ENCODE peak calls at places on chromosomes 7 and 10, in six cellular contexts. L is BJ; D is CD8-positive, alpha-beta T cell; U is OCI-LY7; V is K562; O is mucosa of descending colon. N is an unnamed sample.

GRCh38 chr10:124174673-124175645 is 81.6 kb upstream of the CHST15 start:
- DNase-seq in U (no peak), D (no peak), L (peak), O (no peak), V (no peak), N (no peak)

GRCh38 chr7:831596-832291 is 532 bp upstream of the SUN1 start:
- DNase-seq in U (no peak), L (peak), V (peak), O (no peak), D (no peak), N (no peak)

GRCh38 chr7:122166260-122166659 is 22.2 kb upstream of the AASS start:
- DNase-seq in L (no peak), V (no peak), D (no peak), U (no peak), O (no peak), N (no peak)

GRCh38 chr10:35934637-35934995 is 292.5 kb upstream of the FZD8 start:
- DNase-seq in L (no peak), D (no peak), V (no peak), U (no peak), O (no peak), N (no peak)

GRCh38 chr7:38186593-38187314 is 8.7 kb downstream of the STARD3NL start:
- DNase-seq in O (no peak), V (no peak), L (no peak), D (no peak), U (no peak), N (no peak)

GRCh38 chr10:91190388-91190870 is 30.0 kb upstream of the PCGF5 start:
- DNase-seq in V (no peak), U (no peak), D (no peak), O (no peak), L (peak), N (no peak)

GRCh38 chr7:20754001-20754400 is 32.7 kb downstream of the SP8 start:
- DNase-seq in U (no peak), D (no peak), L (no peak), O (no peak), V (no peak), N (no peak)

GRCh38 chr7:69504733-69505132 is 93.5 kb upstream of the AUTS2 start:
- DNase-seq in L (no peak), D (no peak), U (no peak), V (no peak), O (no peak), N (no peak)

GRCh38 chr7:155490697-155491628 is 33.0 kb downstream of the EN2 start:
- DNase-seq in L (no peak), D (no peak), V (no peak), U (no peak), O (peak), N (no peak)

GRCh38 chr10:16856567-16856966 is 39.3 kb upstream of the RSU1 start:
- DNase-seq in U (no peak), O (no peak), L (no peak), V (no peak), D (no peak), N (peak)

GRCh38 chr7:120591-120991 is 71.8 kb upstream of the FAM20C start:
- DNase-seq in U (no peak), D (no peak), V (no peak), L (no peak), O (no peak), N (no peak)

GRCh38 chr10:125120046-125120710 is 40.2 kb downstream of the CTBP2 start:
- DNase-seq in U (no peak), V (no peak), O (peak), D (no peak), L (no peak), N (no peak)

GRCh38 chr10:97736403-97736901 is 476 bp upstream of the ZFYVE27 start:
- DNase-seq in V (no peak), O (no peak), L (no peak), U (no peak), D (no peak), N (no peak)

GRCh38 chr7:142323706-142324105 is 65.8 kb upstream of the PRSS58 start:
- DNase-seq in D (no peak), L (no peak), O (peak), V (peak), U (peak), N (peak)

GRCh38 chr7:1611708-1612241 is 41.9 kb upstream of the PSMG3 start:
- DNase-seq in U (no peak), L (peak), O (no peak), D (no peak), V (no peak), N (peak)

GRCh38 chr10:4652111-4653010 is 173.6 kb upstream of the AKR1E2 start:
- DNase-seq in U (no peak), L (no peak), D (no peak), O (no peak), V (no peak), N (no peak)

GRCh38 chr7:69871213-69871885 is 273.1 kb downstream of the AUTS2 start:
- DNase-seq in V (no peak), O (no peak), U (no peak), D (no peak), L (peak), N (no peak)

GRCh38 chr7:2956526-2957368 is 86.9 kb downstream of the CARD11 start:
- DNase-seq in L (no peak), O (no peak), U (no peak), V (peak), D (no peak), N (no peak)

GRCh38 chr7:128103498-128104108 is 72.4 kb upstream of the LRRC4 start:
- DNase-seq in L (no peak), U (peak), D (no peak), O (peak), V (no peak), N (no peak)

GRCh38 chr7:111987115-111987826 is 218.9 kb downstream of the DOCK4 start:
- DNase-seq in U (peak), O (no peak), L (no peak), V (no peak), D (no peak), N (no peak)

GRCh38 chr10:28254290-28254985 is 48.4 kb downstream of the MPP7 start:
- DNase-seq in U (no peak), O (peak), D (no peak), V (no peak), L (no peak), N (no peak)

GRCh38 chr7:2379821-2380450 is 23.5 kb upstream of the CHST12 start:
- DNase-seq in D (no peak), O (no peak), U (no peak), V (no peak), L (no peak), N (no peak)

GRCh38 chr7:54699715-54700114 is 59.3 kb downstream of the SEC61G start:
- DNase-seq in D (no peak), L (no peak), O (no peak), V (no peak), U (no peak), N (no peak)

GRCh38 chr10:5945203-5945534 is 32.2 kb downstream of the IL15RA start:
- DNase-seq in O (no peak), D (no peak), V (no peak), L (no peak), U (no peak), N (no peak)
- H3K4me3 ChIP-seq in O (no peak), D (no peak), V (no peak), L (peak), U (no peak), N (no peak)

GRCh38 chr7:27920281-27920946 is 180.5 kb downstream of the TAX1BP1 start:
- DNase-seq in L (no peak), D (no peak), U (peak), V (no peak), O (no peak), N (no peak)

GRCh38 chr7:27918503-27918902 is 178.5 kb downstream of the TAX1BP1 start:
- DNase-seq in D (no peak), L (no peak), V (no peak), O (no peak), U (no peak), N (no peak)

GRCh38 chr7:27916372-27916771 is 176.4 kb downstream of the TAX1BP1 start:
- DNase-seq in V (no peak), O (no peak), U (no peak), L (no peak), D (no peak), N (no peak)

GRCh38 chr7:27917119-27917518 is 177.2 kb downstream of the TAX1BP1 start:
- DNase-seq in L (no peak), D (no peak), U (no peak), O (no peak), V (no peak), N (no peak)

DNA sequence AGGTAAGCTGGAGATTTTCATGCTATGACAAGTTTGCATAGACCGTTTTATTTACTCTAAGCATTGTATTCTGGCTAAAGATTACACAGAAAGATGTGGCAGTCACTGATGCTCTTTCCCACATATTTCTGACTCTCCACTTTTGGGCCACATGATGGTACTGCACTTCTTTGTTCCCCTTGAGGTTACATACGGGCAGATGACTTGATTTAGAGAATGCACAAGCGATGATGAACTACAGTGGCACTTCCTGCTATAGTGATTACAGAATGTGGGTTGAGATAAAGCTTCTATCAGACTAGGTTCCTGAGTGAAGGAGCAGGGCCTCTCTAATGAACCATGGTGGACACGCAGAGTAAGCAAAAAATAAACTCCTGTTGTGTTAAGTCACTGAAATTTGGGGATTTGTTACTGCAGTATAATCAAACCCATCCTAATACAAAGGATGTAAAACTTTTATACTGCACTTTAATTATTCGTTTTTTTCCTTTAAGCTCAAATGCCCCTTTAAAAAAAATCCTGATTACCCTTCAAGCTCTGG is 177.9 kb downstream of the TAX1BP1 start:
- DNase-seq in O (no peak), D (no peak), L (no peak), V (no peak), U (peak), N (no peak)
- TF ChIP-seq CTCF in O (no peak), D (no peak), L (no peak), V (no peak), U (peak), N (no peak)

GRCh38 chr10:86959737-86960002 is 1.3 kb downstream of the SNCG start:
- DNase-seq in O (no peak), V (no peak), L (no peak), U (no peak), D (no peak), N (no peak)

GRCh38 chr10:86960003-86960862 is 1.8 kb downstream of the SNCG start:
- DNase-seq in U (peak), D (no peak), L (no peak), V (peak), O (peak), N (peak)

GRCh38 chr10:86958109-86958830 is at the start of gene SNCG:
- DNase-seq in D (no peak), V (peak), O (no peak), U (no peak), L (no peak), N (peak)

GRCh38 chr10:86957471-86958108 is at the start of gene MMRN2:
- DNase-seq in O (no peak), L (no peak), U (no peak), V (no peak), D (no peak), N (no peak)

DNA sequence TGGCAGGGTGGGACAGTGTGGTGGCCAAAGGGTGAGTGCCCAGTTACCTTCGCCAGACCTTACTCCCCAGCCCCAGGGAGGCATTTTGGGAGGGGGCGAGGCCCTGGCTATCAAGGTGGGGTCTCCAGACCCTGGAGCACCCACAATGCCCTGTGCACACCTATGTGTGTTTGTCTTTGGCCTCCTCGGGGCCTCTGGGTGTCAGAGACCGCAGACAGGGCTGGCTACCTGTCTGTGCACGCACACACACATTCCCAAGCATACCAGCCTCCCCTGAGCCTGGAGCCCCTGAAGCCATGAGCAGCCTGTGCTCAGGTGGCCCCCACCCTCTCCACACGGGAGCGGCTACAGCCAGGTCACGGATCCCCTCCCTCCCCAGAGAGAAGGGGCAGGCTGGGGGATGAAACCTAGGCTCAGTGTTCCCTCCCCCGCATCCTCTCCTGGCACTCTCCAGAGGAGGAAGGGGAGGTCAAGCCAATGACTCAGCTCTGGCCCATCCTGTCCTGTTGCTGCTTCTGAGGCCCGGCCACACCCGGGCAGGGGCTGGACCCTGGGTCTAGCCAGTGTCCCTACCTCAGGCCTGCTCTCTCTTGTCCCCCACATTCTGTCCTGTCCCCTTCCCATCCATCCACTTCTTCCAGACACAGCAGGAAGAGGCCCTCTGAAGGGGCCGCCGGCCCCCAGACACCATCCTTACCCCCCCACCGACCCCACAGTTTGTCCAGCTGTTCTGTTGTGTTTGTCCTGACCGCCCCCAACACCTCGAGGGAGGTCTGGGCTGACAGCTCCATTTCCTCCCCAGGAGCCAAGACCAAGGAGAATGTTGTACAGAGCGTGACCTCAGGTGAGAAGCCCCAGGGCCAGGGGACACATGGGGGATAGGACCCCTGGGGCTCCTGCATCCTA is 685 bp downstream of the SNCG start:
- DNase-seq in O (no peak), L (no peak), V (peak), U (no peak), D (no peak), N (peak)
- H3K4me3 ChIP-seq in O (no peak), L (no peak), V (peak), U (no peak), D (no peak), N (no peak)

GRCh38 chr7:46932656-46933424 is 649.1 kb downstream of the TNS3 start:
- DNase-seq in V (no peak), U (no peak), O (peak), L (peak), D (no peak), N (no peak)
- TF ChIP-seq CTCF in V (no peak), U (no peak), O (no peak), L (peak), D (no peak), N (no peak)

DNA sequence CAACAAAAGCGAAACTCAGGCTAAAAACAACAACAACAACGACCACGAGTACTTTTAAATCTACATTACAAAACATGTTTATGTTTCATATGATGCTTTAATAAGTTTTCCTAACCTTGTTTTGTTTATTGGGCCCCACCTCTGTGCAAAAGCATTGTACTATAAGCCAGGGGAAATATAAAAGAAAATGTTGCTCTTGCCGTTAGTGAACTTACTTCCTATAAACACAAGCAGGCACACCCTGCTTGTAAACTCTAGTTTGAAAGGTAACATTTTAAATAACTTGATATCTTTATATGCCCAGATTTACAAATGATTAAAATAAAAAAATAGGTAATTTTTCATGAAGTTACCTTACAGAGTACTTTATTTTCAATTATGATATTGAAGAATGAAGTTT is 19.2 kb upstream of the EPC1 start:
- DNase-seq in O (no peak), V (no peak), D (no peak), L (no peak), U (no peak), N (no peak)
- H3K4me3 ChIP-seq in O (no peak), V (no peak), D (no peak), L (no peak), U (no peak), N (no peak)

GRCh38 chr10:118564652-118565051 is 30.8 kb downstream of the PRLHR start:
- DNase-seq in D (no peak), O (no peak), L (no peak), V (no peak), U (no peak), N (peak)
- TF ChIP-seq CTCF in D (no peak), O (no peak), L (peak), V (peak), U (no peak), N (peak)

GRCh38 chr7:25261545-25262135 is 33.4 kb upstream of the NPVF start:
- DNase-seq in D (no peak), V (no peak), O (no peak), L (no peak), U (no peak), N (no peak)

GRCh38 chr7:25263292-25263691 is 35.0 kb upstream of the NPVF start:
- DNase-seq in O (no peak), L (no peak), V (no peak), D (no peak), U (no peak), N (no peak)

GRCh38 chr7:25259487-25260243 is 31.4 kb upstream of the NPVF start:
- DNase-seq in U (peak), L (no peak), D (peak), O (peak), V (peak), N (peak)

GRCh38 chr7:25262586-25262985 is 34.3 kb upstream of the NPVF start:
- DNase-seq in D (no peak), U (no peak), V (no peak), O (no peak), L (no peak), N (no peak)

DNA sequence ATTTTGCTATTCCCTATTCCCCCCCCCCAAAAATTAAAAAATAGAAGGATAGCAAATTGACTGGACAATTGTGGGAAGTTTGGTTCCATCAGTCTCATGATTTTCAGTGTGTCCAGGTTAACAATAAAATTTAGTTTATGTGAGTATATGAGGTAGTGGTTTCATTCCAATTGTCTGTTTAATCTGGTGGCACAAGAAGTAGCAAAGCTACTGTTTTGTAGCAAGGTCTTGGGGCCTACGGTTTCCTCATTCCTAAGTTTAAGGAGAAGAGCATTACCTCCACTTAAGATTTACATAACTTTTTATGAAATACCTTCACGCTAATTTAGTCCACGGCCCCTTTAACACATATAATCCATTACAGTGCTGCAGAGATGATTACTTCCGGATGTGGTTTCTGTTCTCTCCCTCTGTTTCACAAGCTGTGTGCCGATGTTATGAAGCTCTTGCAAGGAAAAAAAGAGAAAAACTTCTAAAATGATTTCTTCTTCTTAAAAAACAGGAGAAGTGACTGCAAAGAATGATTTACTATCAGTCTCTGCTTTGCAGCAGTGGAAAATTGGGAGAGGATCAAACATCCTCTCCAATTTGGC is 32.7 kb upstream of the NPVF start:
- DNase-seq in D (no peak), V (no peak), O (peak), U (peak), L (no peak), N (no peak)
- H3K4me3 ChIP-seq in D (no peak), V (no peak), O (no peak), U (peak), L (no peak), N (no peak)

GRCh38 chr7:134477954-134478353 is 19.1 kb upstream of the AKR1B1 start:
- DNase-seq in O (no peak), V (no peak), D (no peak), U (no peak), L (no peak), N (no peak)

GRCh38 chr7:134481167-134481566 is 22.3 kb upstream of the AKR1B1 start:
- DNase-seq in D (no peak), L (no peak), V (no peak), U (no peak), O (no peak), N (no peak)

GRCh38 chr7:134480730-134481129 is 21.8 kb upstream of the AKR1B1 start:
- DNase-seq in U (no peak), O (no peak), V (no peak), L (no peak), D (no peak), N (no peak)

GRCh38 chr7:134480202-134480601 is 21.3 kb upstream of the AKR1B1 start:
- DNase-seq in L (no peak), U (no peak), O (no peak), V (no peak), D (no peak), N (no peak)

GRCh38 chr7:134478707-134479106 is 19.8 kb upstream of the AKR1B1 start:
- DNase-seq in O (no peak), V (no peak), U (no peak), L (no peak), D (no peak), N (no peak)
- TF ChIP-seq CTCF in O (no peak), V (no peak), U (peak), L (no peak), D (no peak), N (no peak)

GRCh38 chr7:35648367-35648766 is 46.6 kb downstream of the HERPUD2 start:
- DNase-seq in O (no peak), L (no peak), V (no peak), D (no peak), U (no peak), N (no peak)
- H3K4me3 ChIP-seq in O (no peak), L (no peak), V (no peak), D (no peak), U (no peak), N (no peak)